ENCODE peak calls at places on chromosomes 6 and 20, in ten cellular contexts. One of them, this sample, is unnamed.

GRCh38 chr6:15483060-15483459 is 179.8 kb downstream of the DTNBP1 start:
- DNase-seq in NAMALWA: no peak
- DNase-seq in stimulated activated CD8-positive, alpha-beta memory T cell treated with anti-CD3 and anti-CD28 coated beads, Interleukin-15, amount 100 ng/mL, for 4 hours: no peak
- DNase-seq in GM10248: no peak
- DNase-seq in Daoy: peak
- DNase-seq in T-helper 17 cell: no peak
- DNase-seq in A172: no peak
- DNase-seq in GM03348: no peak
- DNase-seq in epithelial cell of prostate: no peak
- DNase-seq in PC-3: peak
- DNase-seq in this sample: no peak

GRCh38 chr6:111353914-111354464 is 129.0 kb downstream of the REV3L start:
- DNase-seq in Daoy: no peak
- DNase-seq in T-helper 17 cell: no peak
- DNase-seq in GM10248: no peak
- DNase-seq in stimulated activated CD8-positive, alpha-beta memory T cell treated with anti-CD3 and anti-CD28 coated beads, Interleukin-15, amount 100 ng/mL, for 4 hours: no peak
- DNase-seq in GM03348: no peak
- DNase-seq in PC-3: no peak
- DNase-seq in A172: no peak
- DNase-seq in NAMALWA: no peak
- DNase-seq in epithelial cell of prostate: no peak
- DNase-seq in this sample: no peak

GRCh38 chr6:97594834-97595233 is 311.8 kb upstream of the MMS22L start:
- DNase-seq in Daoy: peak
- DNase-seq in PC-3: peak
- DNase-seq in stimulated activated CD8-positive, alpha-beta memory T cell treated with anti-CD3 and anti-CD28 coated beads, Interleukin-15, amount 100 ng/mL, for 4 hours: no peak
- DNase-seq in NAMALWA: no peak
- DNase-seq in A172: peak
- DNase-seq in epithelial cell of prostate: no peak
- DNase-seq in GM10248: no peak
- DNase-seq in T-helper 17 cell: no peak
- DNase-seq in GM03348: peak
- DNase-seq in this sample: no peak

GRCh38 chr6:89655122-89655521 is 16.6 kb upstream of the LYRM2 start:
- DNase-seq in stimulated activated CD8-positive, alpha-beta memory T cell treated with anti-CD3 and anti-CD28 coated beads, Interleukin-15, amount 100 ng/mL, for 4 hours: no peak
- DNase-seq in epithelial cell of prostate: no peak
- DNase-seq in GM03348: no peak
- DNase-seq in PC-3: peak
- DNase-seq in Daoy: no peak
- DNase-seq in A172: peak
- DNase-seq in NAMALWA: no peak
- DNase-seq in GM10248: no peak
- DNase-seq in T-helper 17 cell: no peak
- DNase-seq in this sample: peak

GRCh38 chr6:160079686-160080043 is 42.0 kb upstream of the SLC22A1 start:
- DNase-seq in epithelial cell of prostate: no peak
- DNase-seq in T-helper 17 cell: no peak
- DNase-seq in GM10248: no peak
- DNase-seq in stimulated activated CD8-positive, alpha-beta memory T cell treated with anti-CD3 and anti-CD28 coated beads, Interleukin-15, amount 100 ng/mL, for 4 hours: no peak
- DNase-seq in PC-3: no peak
- DNase-seq in GM03348: no peak
- DNase-seq in A172: no peak
- DNase-seq in NAMALWA: no peak
- DNase-seq in Daoy: no peak
- DNase-seq in this sample: no peak

GRCh38 chr6:158049055-158050028 is 67.7 kb downstream of the SYNJ2 start:
- DNase-seq in epithelial cell of prostate: no peak
- DNase-seq in PC-3: no peak
- DNase-seq in stimulated activated CD8-positive, alpha-beta memory T cell treated with anti-CD3 and anti-CD28 coated beads, Interleukin-15, amount 100 ng/mL, for 4 hours: no peak
- DNase-seq in T-helper 17 cell: no peak
- DNase-seq in GM10248: no peak
- DNase-seq in NAMALWA: no peak
- DNase-seq in Daoy: no peak
- DNase-seq in A172: no peak
- DNase-seq in GM03348: no peak
- DNase-seq in this sample: no peak

GRCh38 chr20:62704341-62704948 is 4.2 kb upstream of the NTSR1 start:
- DNase-seq in PC-3: peak
- DNase-seq in T-helper 17 cell: no peak
- DNase-seq in stimulated activated CD8-positive, alpha-beta memory T cell treated with anti-CD3 and anti-CD28 coated beads, Interleukin-15, amount 100 ng/mL, for 4 hours: no peak
- DNase-seq in GM10248: no peak
- DNase-seq in A172: peak
- DNase-seq in epithelial cell of prostate: peak
- DNase-seq in GM03348: peak
- DNase-seq in NAMALWA: no peak
- DNase-seq in Daoy: peak
- DNase-seq in this sample: peak

GRCh38 chr20:61015602-61016001 is 236.5 kb upstream of the CDH4 start:
- DNase-seq in PC-3: no peak
- DNase-seq in NAMALWA: no peak
- DNase-seq in GM03348: no peak
- DNase-seq in epithelial cell of prostate: no peak
- DNase-seq in stimulated activated CD8-positive, alpha-beta memory T cell treated with anti-CD3 and anti-CD28 coated beads, Interleukin-15, amount 100 ng/mL, for 4 hours: no peak
- DNase-seq in A172: no peak
- DNase-seq in Daoy: no peak
- DNase-seq in T-helper 17 cell: no peak
- DNase-seq in GM10248: no peak
- DNase-seq in this sample: no peak

GRCh38 chr6:106684011-106684410 is 54.6 kb downstream of the QRSL1 start:
- DNase-seq in A172: no peak
- DNase-seq in PC-3: no peak
- DNase-seq in NAMALWA: no peak
- DNase-seq in T-helper 17 cell: no peak
- DNase-seq in stimulated activated CD8-positive, alpha-beta memory T cell treated with anti-CD3 and anti-CD28 coated beads, Interleukin-15, amount 100 ng/mL, for 4 hours: no peak
- DNase-seq in Daoy: no peak
- DNase-seq in GM10248: no peak
- DNase-seq in GM03348: no peak
- DNase-seq in epithelial cell of prostate: no peak
- DNase-seq in this sample: no peak

GRCh38 chr6:52787917-52788316 is 15.7 kb downstream of the GSTA1 start:
- DNase-seq in A172: no peak
- DNase-seq in GM10248: no peak
- DNase-seq in GM03348: no peak
- DNase-seq in stimulated activated CD8-positive, alpha-beta memory T cell treated with anti-CD3 and anti-CD28 coated beads, Interleukin-15, amount 100 ng/mL, for 4 hours: no peak
- DNase-seq in epithelial cell of prostate: no peak
- DNase-seq in PC-3: no peak
- DNase-seq in NAMALWA: no peak
- DNase-seq in Daoy: no peak
- DNase-seq in T-helper 17 cell: no peak
- DNase-seq in this sample: peak

GRCh38 chr6:137834508-137834907 is 32.6 kb upstream of the TNFAIP3 start:
- DNase-seq in epithelial cell of prostate: no peak
- DNase-seq in GM10248: no peak
- DNase-seq in PC-3: no peak
- DNase-seq in GM03348: no peak
- DNase-seq in T-helper 17 cell: no peak
- DNase-seq in stimulated activated CD8-positive, alpha-beta memory T cell treated with anti-CD3 and anti-CD28 coated beads, Interleukin-15, amount 100 ng/mL, for 4 hours: no peak
- DNase-seq in NAMALWA: no peak
- DNase-seq in A172: no peak
- DNase-seq in Daoy: no peak
- DNase-seq in this sample: no peak

GRCh38 chr20:1819311-1820136 is 75.7 kb upstream of the SIRPA start:
- DNase-seq in NAMALWA: no peak
- DNase-seq in Daoy: no peak
- DNase-seq in T-helper 17 cell: no peak
- DNase-seq in GM03348: no peak
- DNase-seq in epithelial cell of prostate: no peak
- DNase-seq in stimulated activated CD8-positive, alpha-beta memory T cell treated with anti-CD3 and anti-CD28 coated beads, Interleukin-15, amount 100 ng/mL, for 4 hours: no peak
- DNase-seq in PC-3: no peak
- DNase-seq in A172: no peak
- DNase-seq in GM10248: no peak
- DNase-seq in this sample: no peak

GRCh38 chr6:39997101-39997635 is 62.9 kb upstream of the MOCS1 start:
- DNase-seq in PC-3: no peak
- DNase-seq in epithelial cell of prostate: no peak
- DNase-seq in T-helper 17 cell: no peak
- DNase-seq in NAMALWA: no peak
- DNase-seq in A172: no peak
- DNase-seq in GM03348: no peak
- DNase-seq in stimulated activated CD8-positive, alpha-beta memory T cell treated with anti-CD3 and anti-CD28 coated beads, Interleukin-15, amount 100 ng/mL, for 4 hours: no peak
- DNase-seq in Daoy: no peak
- DNase-seq in GM10248: no peak
- DNase-seq in this sample: no peak

GRCh38 chr6:107704377-107705013 is 119.6 kb downstream of the SCML4 start:
- DNase-seq in Daoy: no peak
- DNase-seq in stimulated activated CD8-positive, alpha-beta memory T cell treated with anti-CD3 and anti-CD28 coated beads, Interleukin-15, amount 100 ng/mL, for 4 hours: no peak
- DNase-seq in T-helper 17 cell: no peak
- DNase-seq in PC-3: peak
- DNase-seq in GM10248: peak
- DNase-seq in epithelial cell of prostate: no peak
- DNase-seq in GM03348: peak
- DNase-seq in A172: peak
- DNase-seq in NAMALWA: peak
- DNase-seq in this sample: peak

GRCh38 chr20:3995067-3995748 is 20.1 kb downstream of the RNF24 start:
- DNase-seq in NAMALWA: peak
- DNase-seq in GM03348: peak
- DNase-seq in T-helper 17 cell: no peak
- DNase-seq in epithelial cell of prostate: no peak
- DNase-seq in GM10248: no peak
- DNase-seq in A172: peak
- DNase-seq in stimulated activated CD8-positive, alpha-beta memory T cell treated with anti-CD3 and anti-CD28 coated beads, Interleukin-15, amount 100 ng/mL, for 4 hours: no peak
- DNase-seq in Daoy: peak
- DNase-seq in PC-3: peak
- DNase-seq in this sample: no peak

GRCh38 chr20:47950103-47950502 is 164.8 kb upstream of the SULF2 start:
- DNase-seq in T-helper 17 cell: no peak
- DNase-seq in PC-3: peak
- DNase-seq in Daoy: peak
- DNase-seq in GM10248: no peak
- DNase-seq in epithelial cell of prostate: peak
- DNase-seq in A172: peak
- DNase-seq in stimulated activated CD8-positive, alpha-beta memory T cell treated with anti-CD3 and anti-CD28 coated beads, Interleukin-15, amount 100 ng/mL, for 4 hours: no peak
- DNase-seq in GM03348: no peak
- DNase-seq in NAMALWA: no peak
- DNase-seq in this sample: peak

GRCh38 chr6:19368511-19368910 is 468.7 kb upstream of the ID4 start:
- DNase-seq in A172: peak
- DNase-seq in GM10248: no peak
- DNase-seq in T-helper 17 cell: no peak
- DNase-seq in epithelial cell of prostate: peak
- DNase-seq in NAMALWA: no peak
- DNase-seq in GM03348: peak
- DNase-seq in stimulated activated CD8-positive, alpha-beta memory T cell treated with anti-CD3 and anti-CD28 coated beads, Interleukin-15, amount 100 ng/mL, for 4 hours: no peak
- DNase-seq in Daoy: peak
- DNase-seq in PC-3: peak
- DNase-seq in this sample: peak

GRCh38 chr6:85493389-85493788 is 43.5 kb downstream of the NT5E start:
- DNase-seq in NAMALWA: no peak
- DNase-seq in stimulated activated CD8-positive, alpha-beta memory T cell treated with anti-CD3 and anti-CD28 coated beads, Interleukin-15, amount 100 ng/mL, for 4 hours: no peak
- DNase-seq in Daoy: no peak
- DNase-seq in T-helper 17 cell: no peak
- DNase-seq in GM03348: no peak
- DNase-seq in A172: no peak
- DNase-seq in PC-3: no peak
- DNase-seq in GM10248: no peak
- DNase-seq in epithelial cell of prostate: no peak
- DNase-seq in this sample: no peak

GRCh38 chr6:87705070-87705691 is 3.1 kb upstream of the AKIRIN2 start:
- DNase-seq in PC-3: peak
- DNase-seq in T-helper 17 cell: no peak
- DNase-seq in NAMALWA: no peak
- DNase-seq in stimulated activated CD8-positive, alpha-beta memory T cell treated with anti-CD3 and anti-CD28 coated beads, Interleukin-15, amount 100 ng/mL, for 4 hours: no peak
- DNase-seq in A172: peak
- DNase-seq in Daoy: peak
- DNase-seq in GM03348: no peak
- DNase-seq in epithelial cell of prostate: no peak
- DNase-seq in GM10248: peak
- DNase-seq in this sample: no peak

GRCh38 chr6:169101036-169101805 is 152.4 kb downstream of the THBS2 start:
- DNase-seq in PC-3: no peak
- DNase-seq in GM03348: no peak
- DNase-seq in Daoy: no peak
- DNase-seq in GM10248: no peak
- DNase-seq in epithelial cell of prostate: no peak
- DNase-seq in stimulated activated CD8-positive, alpha-beta memory T cell treated with anti-CD3 and anti-CD28 coated beads, Interleukin-15, amount 100 ng/mL, for 4 hours: no peak
- DNase-seq in NAMALWA: no peak
- DNase-seq in A172: peak
- DNase-seq in T-helper 17 cell: no peak
- DNase-seq in this sample: no peak

GRCh38 chr6:140541288-140541687 is 1166.8 kb upstream of the CITED2 start:
- DNase-seq in NAMALWA: no peak
- DNase-seq in A172: peak
- DNase-seq in stimulated activated CD8-positive, alpha-beta memory T cell treated with anti-CD3 and anti-CD28 coated beads, Interleukin-15, amount 100 ng/mL, for 4 hours: no peak
- DNase-seq in T-helper 17 cell: no peak
- DNase-seq in GM03348: no peak
- DNase-seq in Daoy: peak
- DNase-seq in epithelial cell of prostate: no peak
- DNase-seq in PC-3: no peak
- DNase-seq in GM10248: no peak
- DNase-seq in this sample: no peak

GRCh38 chr20:16528078-16528477 is 45.2 kb downstream of the KIF16B start:
- DNase-seq in NAMALWA: no peak
- DNase-seq in PC-3: peak
- DNase-seq in GM03348: peak
- DNase-seq in A172: peak
- DNase-seq in Daoy: peak
- DNase-seq in GM10248: no peak
- DNase-seq in epithelial cell of prostate: peak
- DNase-seq in stimulated activated CD8-positive, alpha-beta memory T cell treated with anti-CD3 and anti-CD28 coated beads, Interleukin-15, amount 100 ng/mL, for 4 hours: no peak
- DNase-seq in T-helper 17 cell: no peak
- DNase-seq in this sample: peak

GRCh38 chr6:6057442-6058053 is 50.8 kb upstream of the NRN1 start:
- DNase-seq in Daoy: peak
- DNase-seq in PC-3: peak
- DNase-seq in GM10248: peak
- DNase-seq in NAMALWA: peak
- DNase-seq in GM03348: peak
- DNase-seq in epithelial cell of prostate: peak
- DNase-seq in stimulated activated CD8-positive, alpha-beta memory T cell treated with anti-CD3 and anti-CD28 coated beads, Interleukin-15, amount 100 ng/mL, for 4 hours: no peak
- DNase-seq in A172: peak
- DNase-seq in T-helper 17 cell: no peak
- DNase-seq in this sample: peak

GRCh38 chr6:17957488-17957887 is 29.9 kb downstream of the KIF13A start:
- DNase-seq in epithelial cell of prostate: no peak
- DNase-seq in GM03348: no peak
- DNase-seq in PC-3: no peak
- DNase-seq in stimulated activated CD8-positive, alpha-beta memory T cell treated with anti-CD3 and anti-CD28 coated beads, Interleukin-15, amount 100 ng/mL, for 4 hours: no peak
- DNase-seq in A172: no peak
- DNase-seq in GM10248: no peak
- DNase-seq in T-helper 17 cell: no peak
- DNase-seq in NAMALWA: peak
- DNase-seq in Daoy: peak
- DNase-seq in this sample: no peak

GRCh38 chr6:41670703-41671360 is 32.6 kb downstream of the MDFI start:
- DNase-seq in Daoy: no peak
- DNase-seq in stimulated activated CD8-positive, alpha-beta memory T cell treated with anti-CD3 and anti-CD28 coated beads, Interleukin-15, amount 100 ng/mL, for 4 hours: no peak
- DNase-seq in NAMALWA: no peak
- DNase-seq in T-helper 17 cell: no peak
- DNase-seq in GM03348: no peak
- DNase-seq in GM10248: no peak
- DNase-seq in A172: no peak
- DNase-seq in epithelial cell of prostate: no peak
- DNase-seq in PC-3: no peak
- DNase-seq in this sample: no peak

GRCh38 chr6:35368038-35368887 is 25.9 kb downstream of the PPARD start:
- DNase-seq in epithelial cell of prostate: no peak
- DNase-seq in PC-3: peak
- DNase-seq in T-helper 17 cell: no peak
- DNase-seq in stimulated activated CD8-positive, alpha-beta memory T cell treated with anti-CD3 and anti-CD28 coated beads, Interleukin-15, amount 100 ng/mL, for 4 hours: no peak
- DNase-seq in A172: peak
- DNase-seq in NAMALWA: no peak
- DNase-seq in Daoy: peak
- DNase-seq in GM10248: peak
- DNase-seq in GM03348: peak
- DNase-seq in this sample: no peak

GRCh38 chr6:52760105-52760765 is 3.0 kb downstream of the GSTA2 start:
- DNase-seq in stimulated activated CD8-positive, alpha-beta memory T cell treated with anti-CD3 and anti-CD28 coated beads, Interleukin-15, amount 100 ng/mL, for 4 hours: no peak
- DNase-seq in NAMALWA: no peak
- DNase-seq in PC-3: no peak
- DNase-seq in GM10248: no peak
- DNase-seq in GM03348: no peak
- DNase-seq in Daoy: no peak
- DNase-seq in epithelial cell of prostate: no peak
- DNase-seq in A172: no peak
- DNase-seq in T-helper 17 cell: no peak
- DNase-seq in this sample: no peak